ENCODE peak calls at places on chromosome 6, in five cellular contexts. L is HFFc6, B is RWPE1, A is Peyer's patch, S is GM13976. P is an unnamed sample.

GRCh38 chr6:293185-294174 is 1.2 kb downstream of the DUSP22 start:
- DNase-seq in L (no peak), B (peak; percentile 26), A (peak; percentile 75), S (no peak), P (peak; percentile 61)

GRCh38 chr6:34226731-34227586 is 9.7 kb upstream of the HMGA1 start:
- DNase-seq in L (no peak), B (no peak), A (no peak), S (no peak), P (no peak)

GRCh38 chr6:134870677-134871498 is 79.0 kb downstream of the ALDH8A1 start:
- DNase-seq in L (no peak), B (no peak), A (no peak), S (peak; percentile 53), P (peak; percentile 77)

GRCh38 chr6:11200356-11200755 is 32.1 kb downstream of the NEDD9 start:
- DNase-seq in L (peak; percentile 33), B (no peak), A (no peak), S (no peak), P (no peak)

GRCh38 chr6:16683524-16684194 is 77.6 kb downstream of the ATXN1 start:
- DNase-seq in L (peak; percentile 70), B (peak; percentile 79), A (no peak), S (no peak), P (peak; percentile 96)

GRCh38 chr6:81465859-81466258 is 286.6 kb downstream of the TENT5A start:
- DNase-seq in L (peak; percentile 15), B (no peak), A (no peak), S (no peak), P (peak; percentile 49)

GRCh38 chr6:141700836-141701235 is 431.9 kb upstream of the GJE1 start:
- DNase-seq in L (no peak), B (no peak), A (no peak), S (no peak), P (no peak)

GRCh38 chr6:168886306-168886854 is 367.3 kb downstream of the THBS2 start:
- DNase-seq in L (no peak), B (no peak), A (peak; percentile 32), S (no peak), P (no peak)

GRCh38 chr6:17091122-17091521 is 10.7 kb upstream of the STMND1 start:
- DNase-seq in L (no peak), B (no peak), A (no peak), S (no peak), P (no peak)

GRCh38 chr6:41527721-41528408 is 18.3 kb upstream of the FOXP4 start:
- DNase-seq in L (no peak), B (no peak), A (no peak), S (no peak), P (no peak)

GRCh38 chr6:101666256-101666655 is 272.7 kb downstream of the GRIK2 start:
- DNase-seq in L (peak; percentile 78), B (peak; percentile 62), A (no peak), S (no peak), P (peak; percentile 93)

GRCh38 chr6:35148167-35148741 is 7.1 kb upstream of the TCP11 start:
- DNase-seq in L (peak; percentile 33), B (no peak), A (no peak), S (no peak), P (peak; percentile 53)

GRCh38 chr6:166168616-166169548 is 1.2 kb upstream of the TBXT start:
- DNase-seq in L (no peak), B (no peak), A (no peak), S (no peak), P (no peak)

GRCh38 chr6:73695619-73696421 is at the start of gene CD109:
- DNase-seq in L (peak; percentile 78), B (peak; percentile 80), A (no peak), S (peak; percentile 64), P (peak; percentile 85)

GRCh38 chr6:125245523-125246264 is 56.1 kb downstream of the HDDC2 start:
- DNase-seq in L (no peak), B (peak; percentile 15), A (no peak), S (no peak), P (peak; percentile 74)

GRCh38 chr6:142009647-142010046 is 123.1 kb upstream of the GJE1 start:
- DNase-seq in L (peak; percentile 26), B (no peak), A (no peak), S (no peak), P (no peak)

GRCh38 chr6:100657678-100658330 is 193.1 kb upstream of the SIM1 start:
- DNase-seq in L (peak; percentile 31), B (no peak), A (no peak), S (no peak), P (peak; percentile 34)

GRCh38 chr6:135170849-135171248 is 10.3 kb upstream of the MYB start:
- DNase-seq in L (no peak), B (no peak), A (no peak), S (no peak), P (peak; percentile 53)

GRCh38 chr6:169370054-169370453 is 116.4 kb upstream of the THBS2 start:
- DNase-seq in L (peak; percentile 25), B (no peak), A (no peak), S (no peak), P (peak; percentile 55)

GRCh38 chr6:130233332-130233731 is 10.6 kb upstream of the SAMD3 start:
- DNase-seq in L (peak; percentile 14), B (no peak), A (no peak), S (no peak), P (no peak)

GRCh38 chr6:133591330-133591729 is 297.6 kb upstream of the TCF21 start:
- DNase-seq in L (no peak), B (no peak), A (no peak), S (no peak), P (no peak)

GRCh38 chr6:131015630-131016263 is 47.3 kb downstream of the EPB41L2 start:
- DNase-seq in L (peak; percentile 33), B (no peak), A (no peak), S (no peak), P (no peak)

GRCh38 chr6:45655630-45656422 is 278.1 kb upstream of the SUPT3H start:
- DNase-seq in L (peak; percentile 99), B (peak; percentile 97), A (no peak), S (no peak), P (peak; percentile 97)

GRCh38 chr6:138571174-138571573 is 71.9 kb upstream of the NHSL1 start:
- DNase-seq in L (no peak), B (no peak), A (no peak), S (no peak), P (no peak)

GRCh38 chr6:67952121-67952520 is 683.0 kb upstream of the ADGRB3 start:
- DNase-seq in L (no peak), B (peak; percentile 36), A (no peak), S (no peak), P (peak; percentile 13)
- TF ChIP-seq CTCF in L (no peak), B (no peak), A (no peak), S (no peak), P (no peak)

GRCh38 chr6:31728767-31729514 is at the start of gene DDAH2:
- DNase-seq in L (no peak), B (no peak), A (no peak), S (no peak), P (no peak)
- TF ChIP-seq CTCF in L (no peak), B (peak; percentile 84), A (peak; percentile 75), S (no peak), P (peak; percentile 42)

GRCh38 chr6:76330031-76330430 is 257.6 kb upstream of the IMPG1 start:
- DNase-seq in L (no peak), B (no peak), A (no peak), S (no peak), P (no peak)
- TF ChIP-seq CTCF in L (no peak), B (no peak), A (no peak), S (no peak), P (no peak)

DNA sequence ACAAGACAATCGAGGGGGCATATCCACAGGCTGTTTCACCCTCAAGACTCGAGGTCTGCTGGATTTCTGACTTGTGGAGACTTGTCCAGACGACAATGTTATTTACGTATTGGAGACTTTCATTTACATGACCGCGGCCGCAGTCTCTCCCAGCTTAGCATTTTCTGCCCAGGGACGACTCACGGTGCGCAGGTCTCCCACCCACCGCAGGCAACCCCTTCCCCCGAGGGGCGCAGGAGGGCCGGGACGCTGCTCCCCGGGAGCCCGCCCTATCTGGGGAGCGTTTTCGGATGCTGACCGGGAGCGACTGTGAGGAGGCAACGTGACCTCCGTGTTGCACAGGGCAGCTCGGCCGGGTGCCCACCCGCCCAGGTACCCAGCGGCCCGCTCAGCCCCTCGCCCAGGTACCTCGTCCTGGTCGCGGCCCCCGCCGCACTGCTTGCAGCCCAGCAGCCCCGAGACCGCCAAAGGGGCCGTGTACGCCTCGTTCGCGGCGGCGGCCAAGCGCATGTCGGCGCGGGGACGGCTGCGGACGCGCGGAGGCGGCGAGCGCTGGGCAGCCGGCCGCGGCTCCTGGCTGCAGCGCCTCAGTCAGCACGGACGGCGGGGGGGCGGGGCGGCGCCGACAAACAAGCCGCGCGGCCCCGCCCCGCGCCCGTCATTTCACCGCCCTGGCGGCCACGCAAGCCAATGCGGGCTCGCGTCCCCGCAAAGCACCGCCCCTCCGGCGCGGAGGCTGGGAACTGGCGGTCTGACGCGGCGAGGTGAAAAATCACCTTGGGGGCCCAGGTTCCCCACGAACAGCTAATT is 85.5 kb downstream of the SESN1 start:
- DNase-seq in L (peak; percentile 74), B (peak; percentile 83), A (peak; percentile 98), S (peak; percentile 88), P (peak; percentile 89)
- TF ChIP-seq CTCF in L (peak; percentile 62), B (no peak), A (peak; percentile 62), S (no peak), P (no peak)

DNA sequence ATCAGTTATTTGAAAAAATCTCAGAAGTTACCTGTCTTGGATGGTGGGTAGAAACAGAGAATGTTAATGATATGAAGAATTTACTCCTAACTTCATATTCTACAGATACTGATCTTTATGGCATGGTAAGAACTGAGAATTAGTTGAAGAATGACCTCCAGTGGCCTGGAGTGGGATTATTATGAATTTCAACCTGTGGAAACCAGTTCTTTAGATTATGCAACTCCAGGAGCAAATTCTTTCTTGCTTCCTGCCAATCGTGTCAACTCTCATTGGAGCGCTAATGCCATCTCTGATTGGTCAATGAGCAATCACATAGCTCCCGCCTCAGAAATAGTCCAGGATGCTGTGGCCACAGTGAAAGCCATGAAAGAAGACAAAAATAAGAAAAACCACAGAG is 40.6 kb downstream of the LYRM2 start:
- DNase-seq in L (peak; percentile 1), B (peak; percentile 91), A (no peak), S (no peak), P (peak; percentile 76)
- TF ChIP-seq CTCF in L (peak; percentile 23), B (peak; percentile 12), A (no peak), S (no peak), P (no peak)

DNA sequence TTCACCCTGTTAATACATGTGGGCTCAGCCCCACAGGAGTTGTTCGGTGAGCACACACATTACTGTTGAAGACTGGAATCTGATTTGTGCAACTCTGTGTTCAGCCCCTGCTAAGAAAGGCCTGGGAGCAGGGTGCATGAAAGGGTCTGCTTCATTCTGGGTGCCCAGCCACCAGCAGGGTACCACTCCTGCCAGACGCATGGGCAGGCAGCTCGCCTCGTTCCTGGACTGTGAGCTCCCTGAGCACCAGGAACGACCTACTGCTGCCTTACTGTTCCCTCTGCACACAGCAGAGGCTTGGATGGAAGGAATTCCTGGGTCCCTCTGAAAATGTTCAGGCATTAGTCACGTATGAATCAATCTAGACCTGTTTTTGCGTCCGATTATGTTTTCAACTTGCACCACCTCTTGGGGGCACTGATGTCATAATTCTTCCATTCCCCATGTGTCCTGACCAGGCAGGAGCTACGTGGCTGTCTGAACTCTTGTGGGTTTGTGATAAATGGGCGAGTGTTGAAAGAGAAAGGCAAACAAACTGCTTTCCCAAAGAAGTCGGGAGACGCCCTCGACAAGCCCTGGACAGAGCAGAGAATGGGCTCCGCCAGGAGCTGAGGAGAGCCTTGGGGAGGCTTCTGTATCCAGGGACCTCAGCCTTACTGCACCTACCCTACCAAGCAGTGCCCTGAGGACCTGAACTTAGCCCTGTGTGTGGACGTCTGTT is 123.9 kb downstream of the LY86 start:
- DNase-seq in L (no peak), B (peak; percentile 86), A (peak; percentile 53), S (peak; percentile 45), P (peak; percentile 96)
- TF ChIP-seq CTCF in L (no peak), B (no peak), A (no peak), S (no peak), P (no peak)